ENCODE peak calls at places on chromosome 9, in nine cellular contexts. B is HepG2; D is C1 segment of cervical spinal cord; P is Right ventricle myocardium superior; Q is HFFc6; I is posterior cingulate gyrus; U is cardiac fibroblast; N is ureter; C is stimulated activated CD8-positive, alpha-beta memory T cell treated with anti-CD3 and anti-CD28 coated beads, Interleukin-7, amount 100 ng/mL, for 24 hours. K is an unnamed sample.

GRCh38 chr9:95057121-95057520 is 260.4 kb downstream of the FANCC start:
- DNase-seq in Q (no peak), U (no peak), N (no peak), I (no peak), P (no peak), C (no peak), D (no peak), B (no peak), K (no peak)

GRCh38 chr9:93114169-93114983 is 18.4 kb downstream of the CARD19 start:
- DNase-seq in D (no peak), C (no peak), N (peak), B (no peak), Q (no peak), P (peak), I (no peak), U (no peak), K (no peak)

GRCh38 chr9:90925581-90926257 is 124.1 kb downstream of the SYK start:
- DNase-seq in D (no peak), I (no peak), Q (peak), U (peak), P (no peak), C (no peak), B (no peak), N (no peak), K (no peak)

GRCh38 chr9:121551985-121552753 is 52.5 kb upstream of the GGTA1 start:
- DNase-seq in U (no peak), N (no peak), D (no peak), C (no peak), Q (no peak), P (no peak), I (no peak), B (no peak), K (no peak)

GRCh38 chr9:116090030-116090770 is 63.4 kb upstream of the PAPPA start:
- DNase-seq in N (no peak), D (no peak), B (no peak), C (no peak), P (no peak), U (peak), Q (no peak), I (no peak), K (no peak)

GRCh38 chr9:103757062-103757461 is 337.0 kb upstream of the SMC2 start:
- DNase-seq in B (no peak), P (no peak), N (no peak), I (no peak), U (no peak), C (no peak), D (no peak), Q (no peak), K (no peak)

GRCh38 chr9:127570533-127571111 is 41.5 kb upstream of the STXBP1 start:
- DNase-seq in I (no peak), N (no peak), D (no peak), B (no peak), U (no peak), C (no peak), Q (no peak), P (no peak), K (no peak)

GRCh38 chr9:36987891-36988290 is 46.2 kb downstream of the PAX5 start:
- DNase-seq in U (no peak), Q (no peak), N (no peak), D (no peak), B (no peak), I (no peak), P (no peak), C (no peak), K (no peak)

GRCh38 chr9:78243130-78243529 is 7.3 kb downstream of the CEP78 start:
- DNase-seq in Q (no peak), B (no peak), D (no peak), P (no peak), N (no peak), U (no peak), C (no peak), I (no peak), K (no peak)

GRCh38 chr9:101487443-101487855 is 46.2 kb upstream of the RNF20 start:
- DNase-seq in I (no peak), U (no peak), C (no peak), P (no peak), Q (no peak), B (no peak), N (no peak), D (no peak), K (no peak)

GRCh38 chr9:130931508-130932150 is 7.4 kb downstream of the FIBCD1 start:
- DNase-seq in P (no peak), Q (no peak), C (no peak), I (no peak), B (no peak), D (no peak), N (no peak), U (no peak), K (no peak)

GRCh38 chr9:107169796-107170195 is 113.3 kb upstream of the RAD23B start:
- DNase-seq in Q (no peak), P (no peak), D (no peak), I (no peak), U (no peak), B (no peak), C (no peak), N (no peak), K (no peak)

GRCh38 chr9:127132921-127133647 is 10.6 kb upstream of the ANGPTL2 start:
- DNase-seq in D (peak), Q (peak), U (peak), C (no peak), I (no peak), P (no peak), N (peak), B (no peak), K (no peak)

GRCh38 chr9:72203205-72203803 is 54.1 kb downstream of the GDA start:
- DNase-seq in N (no peak), B (peak), C (no peak), U (peak), P (no peak), Q (peak), I (no peak), D (no peak), K (no peak)

GRCh38 chr9:128393971-128394370 is 22.8 kb downstream of the URM1 start:
- DNase-seq in B (peak), P (no peak), I (no peak), Q (no peak), N (no peak), D (peak), C (no peak), U (no peak), K (no peak)

GRCh38 chr9:69324549-69325401 is at the start of gene ENTREP1:
- DNase-seq in U (peak), D (peak), P (peak), B (no peak), Q (no peak), I (peak), C (no peak), N (peak), K (peak)

GRCh38 chr9:137494550-137495351 is 35.6 kb upstream of the NSMF start:
- DNase-seq in P (peak), U (no peak), I (no peak), N (no peak), D (peak), B (no peak), C (no peak), Q (no peak), K (no peak)

GRCh38 chr9:83342731-83343130 is 195.5 kb downstream of the FRMD3 start:
- DNase-seq in C (no peak), Q (no peak), I (no peak), B (no peak), N (no peak), U (peak), P (no peak), D (no peak), K (no peak)

GRCh38 chr9:133210202-133210532 is 1.1 kb upstream of the OBP2B start:
- DNase-seq in B (peak), D (no peak), I (no peak), Q (no peak), U (no peak), N (peak), C (no peak), P (no peak), K (no peak)

GRCh38 chr9:112325127-112325526 is 8.3 kb downstream of the PTBP3 start:
- DNase-seq in P (no peak), U (no peak), B (no peak), Q (no peak), C (no peak), N (no peak), D (no peak), I (no peak), K (no peak)

GRCh38 chr9:79129865-79130480 is 441.8 kb upstream of the TLE4 start:
- DNase-seq in U (peak), C (no peak), N (peak), I (peak), Q (peak), B (peak), P (peak), D (peak), K (peak)

GRCh38 chr9:117919594-117919993 is 215.4 kb downstream of the TLR4 start:
- DNase-seq in U (no peak), Q (no peak), D (no peak), C (no peak), N (no peak), I (no peak), P (no peak), B (no peak), K (no peak)

GRCh38 chr9:36499156-36499886 is 73.4 kb upstream of the MELK start:
- DNase-seq in D (no peak), I (no peak), N (no peak), B (no peak), Q (no peak), P (no peak), C (no peak), U (no peak), K (no peak)

GRCh38 chr9:114216081-114216480 is 60.7 kb downstream of the COL27A1 start:
- DNase-seq in C (no peak), N (peak), U (peak), D (peak), Q (peak), B (no peak), P (peak), I (peak), K (peak)

GRCh38 chr9:34179528-34180138 is 790 bp downstream of the UBAP1 start:
- DNase-seq in I (no peak), P (no peak), D (no peak), U (peak), N (peak), B (no peak), C (no peak), Q (peak), K (no peak)

GRCh38 chr9:71253021-71253420 is 131.6 kb upstream of the TRPM3 start:
- DNase-seq in I (no peak), N (no peak), C (no peak), D (no peak), P (no peak), U (peak), B (no peak), Q (no peak), K (no peak)

GRCh38 chr9:104138243-104138642 is 44.1 kb downstream of the SMC2 start:
- DNase-seq in N (no peak), Q (no peak), I (no peak), C (no peak), P (no peak), D (no peak), U (no peak), B (no peak), K (no peak)

GRCh38 chr9:35274988-35275387 is 113.2 kb downstream of the UNC13B start:
- DNase-seq in P (no peak), Q (no peak), N (no peak), C (no peak), I (no peak), D (no peak), U (no peak), B (no peak), K (no peak)

GRCh38 chr9:4435197-4435596 is 55.1 kb upstream of the SLC1A1 start:
- DNase-seq in B (no peak), P (no peak), U (peak), D (no peak), I (no peak), N (no peak), C (no peak), Q (peak), K (no peak)

GRCh38 chr9:110919609-110920008 is 118.7 kb downstream of the LPAR1 start:
- DNase-seq in Q (peak), B (no peak), U (peak), C (no peak), I (no peak), P (no peak), N (no peak), D (no peak), K (no peak)